ENCODE peak calls at places on chromosomes 5 and 9, in four cellular contexts. One of them, this sample, is unnamed.

GRCh38 chr5:94422819-94423218 is 195.6 kb downstream of the KIAA0825 start:
- DNase-seq in mesendoderm: peak
- DNase-seq in uterus: no peak
- DNase-seq in stomach: no peak
- DNase-seq in this sample: no peak

GRCh38 chr5:68333649-68334549 is 118.3 kb downstream of the PIK3R1 start:
- DNase-seq in mesendoderm: no peak
- DNase-seq in uterus: no peak
- DNase-seq in stomach: no peak
- DNase-seq in this sample: no peak

GRCh38 chr9:80504525-80505235 is 932.9 kb downstream of the TLE4 start:
- DNase-seq in mesendoderm: no peak
- DNase-seq in uterus: no peak
- DNase-seq in stomach: no peak
- DNase-seq in this sample: no peak

GRCh38 chr5:96537386-96537785 is 104.3 kb upstream of the PCSK1 start:
- DNase-seq in mesendoderm: no peak
- DNase-seq in uterus: no peak
- DNase-seq in stomach: no peak
- DNase-seq in this sample: no peak

GRCh38 chr5:171980729-171981128 is 25.7 kb downstream of the FBXW11 start:
- DNase-seq in mesendoderm: no peak
- DNase-seq in uterus: no peak
- DNase-seq in stomach: no peak
- DNase-seq in this sample: no peak

GRCh38 chr5:175638305-175638704 is 19.6 kb upstream of the HRH2 start:
- DNase-seq in mesendoderm: peak
- DNase-seq in uterus: no peak
- DNase-seq in stomach: no peak
- DNase-seq in this sample: no peak

GRCh38 chr9:121876212-121876611 is 216.9 kb downstream of the TTLL11 start:
- DNase-seq in mesendoderm: no peak
- DNase-seq in uterus: no peak
- DNase-seq in stomach: no peak
- DNase-seq in this sample: no peak

GRCh38 chr9:134597041-134597913 is 44.3 kb upstream of the COL5A1 start:
- DNase-seq in mesendoderm: no peak
- DNase-seq in uterus: no peak
- DNase-seq in stomach: no peak
- DNase-seq in this sample: no peak

GRCh38 chr9:135387976-135388375 is 91.6 kb upstream of the PPP1R26 start:
- DNase-seq in mesendoderm: no peak
- DNase-seq in uterus: no peak
- DNase-seq in stomach: no peak
- DNase-seq in this sample: no peak

GRCh38 chr5:117947836-117948235 is 1040.5 kb downstream of the DTWD2 start:
- DNase-seq in mesendoderm: no peak
- DNase-seq in uterus: no peak
- DNase-seq in stomach: no peak
- DNase-seq in this sample: no peak

GRCh38 chr9:105062222-105062850 is 134.4 kb upstream of the ABCA1 start:
- DNase-seq in mesendoderm: no peak
- DNase-seq in uterus: no peak
- DNase-seq in stomach: no peak
- DNase-seq in this sample: peak

GRCh38 chr9:78189461-78189860 is 46.4 kb upstream of the CEP78 start:
- DNase-seq in mesendoderm: no peak
- DNase-seq in uterus: no peak
- DNase-seq in stomach: no peak
- DNase-seq in this sample: peak

GRCh38 chr9:110844121-110844520 is 175.5 kb downstream of the MUSK start:
- DNase-seq in mesendoderm: no peak
- DNase-seq in uterus: no peak
- DNase-seq in stomach: no peak
- DNase-seq in this sample: no peak

GRCh38 chr5:1122511-1123284 is 10.8 kb upstream of the SLC12A7 start:
- DNase-seq in mesendoderm: no peak
- DNase-seq in uterus: no peak
- DNase-seq in stomach: peak
- DNase-seq in this sample: no peak

GRCh38 chr5:912356-913091 is 19.8 kb downstream of the TRIP13 start:
- DNase-seq in mesendoderm: peak
- DNase-seq in uterus: no peak
- DNase-seq in stomach: peak
- DNase-seq in this sample: no peak

GRCh38 chr9:25716220-25716872 is 38.1 kb upstream of the TUSC1 start:
- DNase-seq in mesendoderm: peak
- DNase-seq in uterus: no peak
- DNase-seq in stomach: peak
- DNase-seq in this sample: no peak

GRCh38 chr5:107361945-107362344 is 308.8 kb downstream of the EFNA5 start:
- DNase-seq in mesendoderm: no peak
- DNase-seq in uterus: no peak
- DNase-seq in stomach: no peak
- DNase-seq in this sample: no peak

GRCh38 chr5:43227655-43228054 is 35.6 kb downstream of the NIM1K start:
- DNase-seq in mesendoderm: peak
- DNase-seq in uterus: no peak
- DNase-seq in stomach: no peak
- DNase-seq in this sample: no peak

GRCh38 chr5:128038641-128039040 is 44.9 kb upstream of the SLC12A2 start:
- DNase-seq in mesendoderm: no peak
- DNase-seq in uterus: no peak
- DNase-seq in stomach: no peak
- DNase-seq in this sample: no peak

GRCh38 chr5:57316798-57317327 is 143.0 kb downstream of the GPBP1 start:
- DNase-seq in mesendoderm: peak
- DNase-seq in uterus: peak
- DNase-seq in stomach: no peak
- DNase-seq in this sample: no peak

GRCh38 chr5:54438601-54439399 is 16.7 kb upstream of the HSPB3 start:
- DNase-seq in mesendoderm: no peak
- DNase-seq in uterus: no peak
- DNase-seq in stomach: no peak
- DNase-seq in this sample: no peak

GRCh38 chr5:150329881-150330876 is 27.3 kb upstream of the TCOF1 start:
- DNase-seq in mesendoderm: no peak
- DNase-seq in uterus: no peak
- DNase-seq in stomach: no peak
- DNase-seq in this sample: no peak

GRCh38 chr5:150333400-150333799 is 24.1 kb upstream of the TCOF1 start:
- DNase-seq in mesendoderm: no peak
- DNase-seq in uterus: no peak
- DNase-seq in stomach: no peak
- DNase-seq in this sample: no peak

GRCh38 chr5:150325426-150325825 is 22.7 kb upstream of the ARSI start:
- DNase-seq in mesendoderm: no peak
- DNase-seq in uterus: no peak
- DNase-seq in stomach: no peak
- DNase-seq in this sample: no peak

GRCh38 chr5:150328458-150328857 is 25.8 kb upstream of the ARSI start:
- DNase-seq in mesendoderm: no peak
- DNase-seq in uterus: no peak
- DNase-seq in stomach: no peak
- DNase-seq in this sample: no peak

GRCh38 chr5:150329038-150329437 is 26.3 kb upstream of the ARSI start:
- DNase-seq in mesendoderm: no peak
- DNase-seq in uterus: no peak
- DNase-seq in stomach: no peak
- DNase-seq in this sample: no peak
- H3K4me3 ChIP-seq in mesendoderm: no peak
- H3K4me3 ChIP-seq in uterus: no peak
- H3K4me3 ChIP-seq in stomach: no peak
- H3K4me3 ChIP-seq in this sample: no peak

DNA sequence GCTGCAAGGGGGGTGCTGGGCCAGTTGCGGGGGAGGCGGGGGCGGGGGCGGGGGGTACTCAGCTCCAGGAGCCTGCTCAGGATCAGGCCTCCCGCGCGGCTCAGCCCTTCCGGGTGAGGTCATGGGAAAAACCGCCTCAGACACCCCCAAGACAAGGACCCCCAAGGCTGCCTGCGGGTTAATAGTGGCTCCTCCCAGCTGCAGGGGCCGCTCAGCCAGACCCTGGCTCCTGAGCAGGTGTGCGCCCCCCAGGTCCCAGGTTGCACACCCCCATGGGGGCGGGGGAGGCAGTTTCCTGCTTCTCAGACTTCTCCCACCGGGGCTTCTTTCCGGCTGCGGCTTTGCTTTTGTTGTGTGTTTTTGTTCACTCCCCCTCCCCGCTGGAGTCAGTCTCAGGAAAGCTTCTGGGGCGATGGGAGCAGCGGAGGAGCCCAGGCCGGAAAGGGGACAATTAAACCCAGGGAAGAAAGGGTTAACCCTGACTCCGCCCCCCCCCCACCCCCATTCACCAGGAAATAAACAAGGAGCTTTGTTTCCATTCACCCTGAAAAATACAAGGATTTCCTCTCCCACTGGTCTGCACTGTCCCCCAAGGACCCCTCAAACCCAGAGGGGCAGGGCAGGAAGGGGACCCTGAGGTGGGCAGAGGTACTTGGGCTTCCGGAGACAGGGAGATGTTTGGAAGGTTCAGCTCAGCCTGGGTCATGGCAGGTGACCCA is 42.3 kb upstream of the NOTCH1 start:
- DNase-seq in mesendoderm: peak
- DNase-seq in uterus: no peak
- DNase-seq in stomach: no peak
- DNase-seq in this sample: no peak
- H3K4me3 ChIP-seq in mesendoderm: no peak
- H3K4me3 ChIP-seq in uterus: no peak
- H3K4me3 ChIP-seq in stomach: no peak
- H3K4me3 ChIP-seq in this sample: no peak

GRCh38 chr5:81235287-81236072 is 2.4 kb downstream of the CKMT2 start:
- DNase-seq in mesendoderm: no peak
- DNase-seq in uterus: peak
- DNase-seq in stomach: no peak
- DNase-seq in this sample: peak
- H3K4me3 ChIP-seq in mesendoderm: no peak
- H3K4me3 ChIP-seq in uterus: no peak
- H3K4me3 ChIP-seq in stomach: no peak
- H3K4me3 ChIP-seq in this sample: no peak

GRCh38 chr9:34032631-34033030 is 16.1 kb downstream of the UBAP2 start:
- DNase-seq in mesendoderm: no peak
- DNase-seq in uterus: no peak
- DNase-seq in stomach: no peak
- DNase-seq in this sample: no peak

GRCh38 chr9:34025811-34026210 is 22.9 kb downstream of the UBAP2 start:
- DNase-seq in mesendoderm: no peak
- DNase-seq in uterus: no peak
- DNase-seq in stomach: no peak
- DNase-seq in this sample: no peak

GRCh38 chr9:34025062-34025461 is 23.6 kb downstream of the UBAP2 start:
- DNase-seq in mesendoderm: no peak
- DNase-seq in uterus: no peak
- DNase-seq in stomach: no peak
- DNase-seq in this sample: no peak

GRCh38 chr9:34027845-34028574 is 20.7 kb downstream of the UBAP2 start:
- DNase-seq in mesendoderm: no peak
- DNase-seq in uterus: no peak
- DNase-seq in stomach: no peak
- DNase-seq in this sample: no peak
- H3K4me3 ChIP-seq in mesendoderm: no peak
- H3K4me3 ChIP-seq in uterus: no peak
- H3K4me3 ChIP-seq in stomach: no peak
- H3K4me3 ChIP-seq in this sample: no peak

DNA sequence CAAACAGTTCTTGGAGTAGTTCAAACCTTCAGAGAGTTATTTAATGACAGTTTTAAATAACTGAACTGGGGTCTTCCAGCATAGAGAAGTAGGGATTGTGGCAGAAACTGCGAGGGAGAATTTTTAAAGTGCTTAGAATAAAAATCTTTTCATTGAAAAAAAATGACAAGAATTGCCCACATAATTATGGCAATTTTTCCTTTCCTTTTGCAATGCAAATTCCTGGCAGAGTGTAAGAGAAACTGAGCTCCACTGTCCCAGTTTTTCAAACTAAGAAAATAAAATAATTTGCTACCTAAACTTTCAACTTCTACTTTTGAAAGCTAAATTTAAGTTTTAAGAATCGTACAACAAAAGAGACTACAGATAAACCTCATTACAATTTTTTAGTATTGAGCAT is 2.3 kb upstream of the PTGER4 start:
- DNase-seq in mesendoderm: no peak
- DNase-seq in uterus: no peak
- DNase-seq in stomach: no peak
- DNase-seq in this sample: no peak
- H3K4me3 ChIP-seq in mesendoderm: no peak
- H3K4me3 ChIP-seq in uterus: no peak
- H3K4me3 ChIP-seq in stomach: no peak
- H3K4me3 ChIP-seq in this sample: no peak

GRCh38 chr5:15720515-15720914 is 220.5 kb downstream of the FBXL7 start:
- DNase-seq in mesendoderm: no peak
- DNase-seq in uterus: no peak
- DNase-seq in stomach: no peak
- DNase-seq in this sample: no peak

GRCh38 chr5:15718411-15719178 is 218.6 kb downstream of the FBXL7 start:
- DNase-seq in mesendoderm: no peak
- DNase-seq in uterus: no peak
- DNase-seq in stomach: no peak
- DNase-seq in this sample: no peak

GRCh38 chr5:15727375-15727774 is 227.4 kb downstream of the FBXL7 start:
- DNase-seq in mesendoderm: no peak
- DNase-seq in uterus: no peak
- DNase-seq in stomach: no peak
- DNase-seq in this sample: no peak

GRCh38 chr5:15719784-15720183 is 219.8 kb downstream of the FBXL7 start:
- DNase-seq in mesendoderm: peak
- DNase-seq in uterus: no peak
- DNase-seq in stomach: no peak
- DNase-seq in this sample: no peak

GRCh38 chr5:15722305-15722704 is 222.3 kb downstream of the FBXL7 start:
- DNase-seq in mesendoderm: no peak
- DNase-seq in uterus: no peak
- DNase-seq in stomach: no peak
- DNase-seq in this sample: no peak
- H3K4me3 ChIP-seq in mesendoderm: no peak
- H3K4me3 ChIP-seq in uterus: no peak
- H3K4me3 ChIP-seq in stomach: no peak
- H3K4me3 ChIP-seq in this sample: no peak

GRCh38 chr5:22926574-22926973 is 73.4 kb upstream of the CDH12 start:
- DNase-seq in mesendoderm: no peak
- DNase-seq in uterus: no peak
- DNase-seq in stomach: no peak
- DNase-seq in this sample: no peak
- H3K4me3 ChIP-seq in mesendoderm: no peak
- H3K4me3 ChIP-seq in uterus: no peak
- H3K4me3 ChIP-seq in stomach: no peak
- H3K4me3 ChIP-seq in this sample: no peak